ENCODE peak calls at places on chromosomes 4 and X, in ten cellular contexts. H is NB4, U is adrenal gland, K is BJ, C is choroid plexus epithelial cell, D is fibroblast of pulmonary artery, G is cardiac muscle cell, B is uterus, A is GM20000, R is ovary. Y is an unnamed sample.

GRCh38 chrX:37767438-37767837 is 12.4 kb upstream of the CYBB start:
- DNase-seq in H (peak), U (no peak), K (no peak), C (no peak), D (no peak), G (no peak), B (no peak), A (no peak), R (no peak), Y (no peak)

GRCh38 chr4:121370729-121371325 is 10.0 kb downstream of the QRFPR start:
- DNase-seq in H (peak), U (peak), K (no peak), C (peak), D (peak), G (peak), B (no peak), A (peak), R (peak), Y (no peak)

GRCh38 chr4:108068422-108068821 is 78.7 kb downstream of the HADH start:
- DNase-seq in H (no peak), U (no peak), K (peak), C (peak), D (peak), G (peak), B (no peak), A (no peak), R (no peak), Y (no peak)

GRCh38 chr4:88341227-88342192 is 37.1 kb upstream of the HERC6 start:
- DNase-seq in H (no peak), U (peak), K (peak), C (peak), D (peak), G (peak), B (peak), A (no peak), R (peak), Y (peak)

GRCh38 chr4:6730603-6731300 is 14.8 kb downstream of the BLOC1S4 start:
- DNase-seq in H (peak), U (peak), K (no peak), C (no peak), D (no peak), G (no peak), B (no peak), A (no peak), R (no peak), Y (no peak)

GRCh38 chr4:186840222-186840701 is 116.6 kb upstream of the FAT1 start:
- DNase-seq in H (no peak), U (no peak), K (no peak), C (peak), D (no peak), G (peak), B (peak), A (no peak), R (peak), Y (no peak)

GRCh38 chrX:69503228-69503834 is 795 bp upstream of the NALF2 start:
- DNase-seq in H (no peak), U (peak), K (no peak), C (no peak), D (peak), G (peak), B (no peak), A (no peak), R (no peak), Y (no peak)

GRCh38 chrX:30513284-30513683 is 64.3 kb downstream of the TASL start:
- DNase-seq in H (peak), U (no peak), K (no peak), C (peak), D (peak), G (peak), B (no peak), A (peak), R (no peak), Y (no peak)

GRCh38 chr4:78704981-78705757 is 71.0 kb upstream of the BMP2K start:
- DNase-seq in H (no peak), U (no peak), K (peak), C (peak), D (no peak), G (peak), B (no peak), A (no peak), R (no peak), Y (peak)

GRCh38 chr4:159420162-159421057 is 317.5 kb downstream of the RAPGEF2 start:
- DNase-seq in H (no peak), U (no peak), K (no peak), C (no peak), D (no peak), G (peak), B (no peak), A (no peak), R (no peak), Y (no peak)

GRCh38 chr4:174120446-174121142 is 162.9 kb downstream of the FBXO8 start:
- DNase-seq in H (peak), U (peak), K (peak), C (peak), D (peak), G (peak), B (peak), A (peak), R (peak), Y (peak)

GRCh38 chr4:6568689-6569332 is 6.2 kb upstream of the MAN2B2 start:
- DNase-seq in H (peak), U (no peak), K (no peak), C (peak), D (peak), G (peak), B (no peak), A (no peak), R (no peak), Y (no peak)

GRCh38 chr4:71355045-71355444 is 16.2 kb downstream of the SLC4A4 start:
- DNase-seq in H (no peak), U (no peak), K (no peak), C (no peak), D (no peak), G (no peak), B (no peak), A (no peak), R (no peak), Y (no peak)

GRCh38 chr4:71356924-71357663 is 18.3 kb downstream of the SLC4A4 start:
- DNase-seq in H (no peak), U (no peak), K (no peak), C (no peak), D (no peak), G (no peak), B (no peak), A (no peak), R (no peak), Y (no peak)

GRCh38 chr4:71361476-71361875 is 22.7 kb downstream of the SLC4A4 start:
- DNase-seq in H (no peak), U (no peak), K (no peak), C (no peak), D (no peak), G (no peak), B (no peak), A (no peak), R (no peak), Y (no peak)

GRCh38 chr4:71360844-71361243 is 22.0 kb downstream of the SLC4A4 start:
- DNase-seq in H (no peak), U (no peak), K (no peak), C (no peak), D (no peak), G (no peak), B (no peak), A (no peak), R (no peak), Y (no peak)

GRCh38 chr4:71355971-71356370 is 17.2 kb downstream of the SLC4A4 start:
- DNase-seq in H (no peak), U (no peak), K (no peak), C (no peak), D (no peak), G (no peak), B (no peak), A (no peak), R (no peak), Y (no peak)
- TF ChIP-seq CTCF in H (no peak), U (no peak), K (no peak), C (no peak), D (no peak), G (no peak), B (no peak), A (no peak), R (no peak), Y (no peak)

GRCh38 chr4:99120501-99120900 is 23.6 kb downstream of the ADH4 start:
- DNase-seq in H (no peak), U (no peak), K (no peak), C (no peak), D (no peak), G (no peak), B (no peak), A (no peak), R (no peak), Y (no peak)

GRCh38 chr4:99117876-99118693 is 26.0 kb downstream of the ADH4 start:
- DNase-seq in H (peak), U (no peak), K (no peak), C (peak), D (peak), G (peak), B (no peak), A (peak), R (no peak), Y (no peak)
- TF ChIP-seq CTCF in H (no peak), U (peak), K (peak), C (peak), D (peak), G (peak), B (no peak), A (no peak), R (no peak), Y (peak)

DNA sequence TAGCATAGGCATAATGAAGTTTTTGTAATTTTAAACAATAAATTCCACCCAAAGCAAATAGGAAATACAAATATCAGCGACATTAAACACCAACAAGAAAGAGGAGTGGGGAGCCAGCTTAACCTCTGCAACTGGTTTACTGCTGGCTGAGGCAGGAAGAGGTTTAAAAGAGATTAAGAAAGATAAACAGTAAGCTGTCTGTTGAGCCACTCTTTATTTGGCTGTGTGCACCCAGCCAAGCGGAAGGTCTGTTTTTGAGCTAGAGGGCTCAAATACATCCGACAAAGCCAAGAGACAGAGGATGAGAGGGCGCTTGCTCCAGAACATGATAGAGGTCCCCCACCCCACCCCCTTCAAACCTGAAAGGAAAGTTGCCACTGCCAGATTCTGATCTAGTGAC is 191.4 kb downstream of the MGST2 start:
- DNase-seq in H (peak), U (no peak), K (no peak), C (peak), D (no peak), G (no peak), B (no peak), A (no peak), R (no peak), Y (no peak)
- TF ChIP-seq CTCF in H (no peak), U (no peak), K (no peak), C (no peak), D (no peak), G (no peak), B (no peak), A (no peak), R (no peak), Y (no peak)

DNA sequence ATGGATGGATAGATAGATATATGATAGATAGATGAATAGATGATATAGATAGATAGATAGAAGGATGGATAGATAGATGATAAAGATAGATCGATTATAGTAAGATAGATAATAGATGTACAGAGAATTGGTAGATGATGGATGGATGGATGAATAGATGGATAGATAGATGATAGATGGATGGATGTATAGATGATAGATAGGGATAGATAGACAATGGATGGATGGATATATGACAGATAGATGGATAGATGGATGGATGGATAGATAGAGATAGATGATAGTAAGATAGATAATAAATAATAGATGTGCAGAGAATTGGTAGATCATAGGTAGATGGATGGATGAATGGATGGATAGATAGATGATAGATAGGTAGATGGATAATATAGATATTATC is 12.2 kb downstream of the GYG2 start:
- DNase-seq in H (no peak), U (no peak), K (no peak), C (no peak), D (no peak), G (no peak), B (no peak), A (no peak), R (no peak), Y (no peak)
- TF ChIP-seq CTCF in H (no peak), U (no peak), K (no peak), C (no peak), D (no peak), G (no peak), B (no peak), A (no peak), R (no peak), Y (no peak)

GRCh38 chr4:155666701-155667537 is at the start of gene GUCY1A1:
- DNase-seq in H (no peak), U (peak), K (no peak), C (peak), D (peak), G (peak), B (peak), A (peak), R (no peak), Y (no peak)
- TF ChIP-seq CTCF in H (no peak), U (no peak), K (no peak), C (no peak), D (no peak), G (no peak), B (no peak), A (no peak), R (no peak), Y (no peak)